ENCODE peak calls at places on chromosomes 2 and 18, in nine cellular contexts. X is mesothelial cell of epicardium; W is GM10248; S is pancreas; E is CD4-positive, alpha-beta T cell; H is left ventricle myocardium inferior; V is heart left ventricle; A is cardiac muscle cell; T is GM12878. Y is an unnamed sample.

GRCh38 chr2:240577281-240578109 is 9.0 kb upstream of the CAPN10 start:
- DNase-seq in X (no peak), T (no peak), H (peak; percentile 16), W (no peak), E (no peak), S (no peak), V (no peak), A (no peak), Y (no peak)

GRCh38 chr18:67628674-67629073 is 112.2 kb upstream of the DSEL start:
- DNase-seq in T (no peak), V (no peak), W (no peak), H (no peak), S (no peak), E (no peak), X (no peak), A (no peak), Y (no peak)

GRCh38 chr2:226838758-226839555 is 3.1 kb downstream of the RHBDD1 start:
- DNase-seq in S (no peak), W (peak; percentile 24), X (no peak), H (no peak), T (no peak), V (no peak), E (no peak), A (no peak), Y (no peak)

GRCh38 chr18:22558945-22559385 is 141.2 kb upstream of the CTAGE1 start:
- DNase-seq in X (no peak), E (no peak), W (no peak), T (no peak), S (peak; percentile 74), A (peak; percentile 75), V (peak; percentile 79), H (peak; percentile 66), Y (peak; percentile 72)

GRCh38 chr18:47970664-47971523 is 40.4 kb upstream of the SMAD2 start:
- DNase-seq in S (no peak), A (no peak), T (no peak), E (no peak), H (no peak), X (no peak), V (no peak), W (peak; percentile 55), Y (no peak)

GRCh38 chr2:46380038-46380940 is 83.1 kb downstream of the EPAS1 start:
- DNase-seq in A (no peak), E (no peak), T (no peak), W (no peak), V (no peak), H (no peak), S (no peak), X (no peak), Y (peak; percentile 44)

GRCh38 chr2:174603280-174603679 is 5.7 kb upstream of the WIPF1 start:
- DNase-seq in H (no peak), T (no peak), V (peak; percentile 68), E (peak; percentile 33), W (peak; percentile 35), S (no peak), X (no peak), A (peak; percentile 70), Y (no peak)

GRCh38 chr2:74293191-74294065 is 49.8 kb downstream of the SLC4A5 start:
- DNase-seq in H (no peak), T (no peak), A (no peak), X (no peak), S (no peak), E (no peak), V (no peak), W (no peak), Y (peak; percentile 37)

GRCh38 chr2:36355157-36355889 is at the start of gene CRIM1:
- DNase-seq in X (peak; percentile 77), T (no peak), S (peak; percentile 86), V (peak; percentile 94), W (peak; percentile 72), E (peak; percentile 2), H (peak; percentile 91), A (peak; percentile 88), Y (peak; percentile 90)

GRCh38 chr2:182924311-182924710 is 57.9 kb upstream of the FRZB start:
- DNase-seq in S (no peak), H (no peak), E (no peak), W (no peak), A (no peak), V (no peak), X (no peak), T (no peak), Y (no peak)

GRCh38 chr18:24408496-24408895 is 10.9 kb upstream of the OSBPL1A start:
- DNase-seq in S (no peak), V (no peak), H (no peak), X (no peak), A (no peak), T (no peak), E (no peak), W (no peak), Y (no peak)

GRCh38 chr18:24417465-24417864 is 9.0 kb upstream of the IMPACT start:
- DNase-seq in H (no peak), T (no peak), E (no peak), X (no peak), A (no peak), S (no peak), V (no peak), W (no peak), Y (no peak)

GRCh38 chr18:24414349-24415003 is 12.0 kb upstream of the IMPACT start:
- DNase-seq in H (no peak), A (no peak), V (no peak), W (no peak), X (no peak), T (no peak), S (no peak), E (no peak), Y (no peak)

DNA sequence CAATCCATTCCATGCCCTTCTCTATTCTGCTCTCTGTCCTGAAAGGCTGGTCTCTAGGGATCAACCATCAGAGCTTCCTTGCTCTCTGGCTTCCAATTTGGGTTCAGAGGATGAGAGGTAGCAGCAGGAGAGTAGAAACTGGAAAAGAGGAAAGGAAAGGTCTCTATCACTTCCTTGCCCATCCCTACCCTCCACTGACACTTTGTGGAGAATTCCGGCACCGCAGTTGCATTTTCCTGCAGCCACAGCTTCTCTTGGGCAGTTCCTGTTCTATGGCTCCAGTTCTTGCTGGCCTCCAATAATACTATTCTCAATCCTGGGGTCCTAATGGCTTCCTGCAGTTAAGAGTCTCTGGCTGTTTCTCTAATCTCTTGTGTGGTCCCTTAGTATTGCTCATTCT is 13.3 kb upstream of the IMPACT start:
- DNase-seq in V (no peak), S (no peak), A (no peak), T (no peak), E (no peak), W (no peak), X (no peak), H (no peak), Y (no peak)
- TF ChIP-seq CTCF in V (peak; percentile 37), S (no peak), A (peak; percentile 21), T (no peak), E (no peak), W (no peak), X (no peak), H (peak; percentile 47), Y (no peak)

DNA sequence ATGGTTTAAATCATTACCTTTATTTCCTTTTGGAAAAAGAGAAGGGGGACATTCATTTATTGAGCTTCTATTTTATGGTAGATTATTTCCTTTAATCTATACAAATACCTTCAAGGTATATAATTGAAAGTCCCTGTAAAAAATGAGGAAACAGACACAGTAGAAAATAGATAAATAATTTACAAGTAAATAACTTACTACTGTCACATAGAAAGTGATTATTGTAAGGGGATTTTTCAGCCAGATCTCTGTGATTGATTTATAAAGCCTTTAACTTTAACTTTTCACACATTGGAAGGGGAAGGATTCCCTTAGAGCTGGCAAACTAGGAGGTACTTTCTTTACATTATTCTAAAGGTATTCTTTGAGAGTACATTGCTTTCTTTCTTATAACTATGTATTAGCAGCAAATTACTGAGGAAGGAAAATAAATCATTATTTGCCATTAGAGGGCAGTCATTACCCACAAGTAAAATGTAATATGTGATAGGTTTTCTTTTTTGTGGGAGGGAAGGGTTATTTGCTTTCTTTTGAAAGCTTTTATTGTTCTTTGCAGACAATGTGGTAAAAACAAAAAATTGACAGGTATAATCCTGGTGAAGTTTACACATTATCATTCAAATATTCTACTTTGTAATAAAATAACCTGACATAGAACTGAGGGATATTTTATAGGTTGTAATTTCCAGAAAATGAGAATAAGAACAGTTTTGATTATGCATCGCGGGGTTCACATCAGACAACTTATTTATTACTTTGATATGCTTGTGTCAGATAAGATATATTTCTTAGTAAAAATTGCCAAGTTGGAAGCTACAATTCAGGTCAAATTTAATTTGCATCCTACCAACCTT is 24.8 kb upstream of the RPE start:
- DNase-seq in X (no peak), S (no peak), W (peak; percentile 49), E (no peak), T (peak; percentile 21), V (no peak), H (no peak), A (peak; percentile 39), Y (no peak)
- TF ChIP-seq CTCF in X (peak; percentile 50), S (peak; percentile 26), W (peak; percentile 20), E (peak; percentile 73), T (no peak), V (peak; percentile 77), H (peak; percentile 79), A (peak; percentile 46), Y (peak; percentile 80)

GRCh38 chr2:235049719-235050118 is 97.9 kb downstream of the SH3BP4 start:
- DNase-seq in H (no peak), E (no peak), S (peak; percentile 65), X (no peak), T (no peak), A (no peak), W (no peak), V (no peak), Y (no peak)

GRCh38 chr2:235049069-235049468 is 97.3 kb downstream of the SH3BP4 start:
- DNase-seq in H (no peak), S (peak; percentile 86), T (no peak), E (no peak), W (no peak), A (no peak), X (no peak), V (no peak), Y (no peak)

GRCh38 chr2:235051436-235052260 is 99.8 kb downstream of the SH3BP4 start:
- DNase-seq in W (no peak), V (no peak), T (no peak), E (no peak), A (no peak), H (no peak), X (no peak), S (no peak), Y (no peak)

GRCh38 chr2:235052514-235053354 is 100.9 kb downstream of the SH3BP4 start:
- DNase-seq in S (no peak), X (no peak), A (no peak), V (no peak), E (no peak), H (no peak), T (no peak), W (no peak), Y (no peak)

GRCh38 chr2:235050992-235051351 is 99.2 kb downstream of the SH3BP4 start:
- DNase-seq in W (no peak), X (peak; percentile 54), T (no peak), H (peak; percentile 91), E (no peak), A (peak; percentile 36), V (peak; percentile 93), S (peak; percentile 91), Y (no peak)
- TF ChIP-seq CTCF in W (no peak), X (no peak), T (no peak), H (peak; percentile 22), E (no peak), A (no peak), V (no peak), S (no peak), Y (no peak)

GRCh38 chr18:34595673-34596072 is 114.4 kb upstream of the DTNA start:
- DNase-seq in W (no peak), X (no peak), H (no peak), V (no peak), A (no peak), S (no peak), T (no peak), E (no peak), Y (no peak)
- TF ChIP-seq CTCF in W (no peak), X (no peak), H (peak; percentile 17), V (no peak), A (peak; percentile 20), S (no peak), T (no peak), E (no peak), Y (peak; percentile 35)

GRCh38 chr2:24337958-24338357 is 22.4 kb downstream of the ITSN2 start:
- DNase-seq in W (no peak), T (no peak), A (no peak), E (no peak), V (no peak), S (no peak), H (no peak), X (no peak), Y (no peak)
- TF ChIP-seq CTCF in W (peak; percentile 24), T (peak; percentile 12), A (no peak), E (no peak), V (no peak), S (no peak), H (no peak), X (no peak), Y (no peak)

Y was measured in type B pancreatic cell.